ENCODE peak calls at places on chromosomes 4 and X, in nine cellular contexts. R is brain microvascular endothelial cell, I is psoas muscle, W is lower leg skin, K is stomach, S is nephron progenitor cell, C is tibial nerve, P is left ventricle myocardium inferior, O is GM20000. N is an unnamed sample.

GRCh38 chr4:8911311-8912088 is 39.9 kb upstream of the HMX1 start:
- DNase-seq in R (no peak), I (peak), W (peak), K (peak), S (no peak), C (no peak), P (no peak), O (no peak), N (no peak)

GRCh38 chr4:76588268-76588667 is 153.2 kb downstream of the SHROOM3 start:
- DNase-seq in R (no peak), I (no peak), W (no peak), K (no peak), S (peak), C (no peak), P (no peak), O (no peak), N (no peak)

GRCh38 chr4:38166082-38166481 is 205.9 kb downstream of the PTTG2 start:
- DNase-seq in R (no peak), I (no peak), W (no peak), K (no peak), S (no peak), C (no peak), P (no peak), O (no peak), N (no peak)

GRCh38 chr4:150280081-150280950 is 202.1 kb downstream of the DCLK2 start:
- DNase-seq in R (peak), I (no peak), W (no peak), K (no peak), S (no peak), C (no peak), P (no peak), O (no peak), N (peak)

GRCh38 chrX:46573896-46574336 is 351 bp downstream of the CHST7 start:
- DNase-seq in R (peak), I (peak), W (peak), K (peak), S (peak), C (peak), P (peak), O (peak), N (no peak)

GRCh38 chr4:107740950-107741701 is 21.1 kb upstream of the PAPSS1 start:
- DNase-seq in R (peak), I (peak), W (peak), K (no peak), S (peak), C (peak), P (peak), O (no peak), N (no peak)

GRCh38 chrX:41233988-41234387 is 100.0 kb upstream of the DDX3X start:
- DNase-seq in R (no peak), I (no peak), W (no peak), K (no peak), S (no peak), C (no peak), P (no peak), O (no peak), N (no peak)

GRCh38 chrX:40062525-40063193 is 35.1 kb downstream of the BCOR start:
- DNase-seq in R (no peak), I (no peak), W (peak), K (no peak), S (no peak), C (no peak), P (no peak), O (no peak), N (no peak)

GRCh38 chr4:1467581-1468458 is 61.6 kb upstream of the NKX1-1 start:
- DNase-seq in R (no peak), I (no peak), W (peak), K (no peak), S (no peak), C (no peak), P (no peak), O (no peak), N (no peak)

GRCh38 chr4:188975271-188975670 is 836.0 kb downstream of the TRIML1 start:
- DNase-seq in R (no peak), I (no peak), W (no peak), K (no peak), S (no peak), C (no peak), P (no peak), O (no peak), N (no peak)

GRCh38 chr4:101597204-101597603 is 193.3 kb upstream of the BANK1 start:
- DNase-seq in R (no peak), I (no peak), W (no peak), K (no peak), S (no peak), C (no peak), P (no peak), O (peak), N (no peak)

GRCh38 chr4:15428611-15429010 is 778 bp downstream of the C1QTNF7 start:
- DNase-seq in R (no peak), I (no peak), W (peak), K (no peak), S (no peak), C (peak), P (no peak), O (no peak), N (no peak)

GRCh38 chrX:87755493-87755892 is 237.9 kb downstream of the KLHL4 start:
- DNase-seq in R (no peak), I (no peak), W (no peak), K (no peak), S (no peak), C (no peak), P (no peak), O (no peak), N (no peak)

GRCh38 chr4:85953651-85954018 is 406.2 kb downstream of the MAPK10 start:
- DNase-seq in R (peak), I (no peak), W (no peak), K (no peak), S (no peak), C (no peak), P (no peak), O (no peak), N (no peak)

GRCh38 chr4:144595681-144596080 is 50.3 kb upstream of the HHIP start:
- DNase-seq in R (no peak), I (no peak), W (no peak), K (no peak), S (no peak), C (no peak), P (no peak), O (no peak), N (no peak)

GRCh38 chr4:138851626-138852443 is 163.7 kb upstream of the NOCT start:
- DNase-seq in R (no peak), I (no peak), W (no peak), K (no peak), S (no peak), C (no peak), P (no peak), O (no peak), N (no peak)

GRCh38 chr4:48557478-48557877 is 67.4 kb downstream of the ZAR1 start:
- DNase-seq in R (no peak), I (no peak), W (no peak), K (no peak), S (no peak), C (no peak), P (no peak), O (no peak), N (no peak)

GRCh38 chrX:110146521-110146920 is 143.6 kb downstream of the TMEM164 start:
- DNase-seq in R (peak), I (no peak), W (no peak), K (no peak), S (peak), C (peak), P (no peak), O (peak), N (peak)

GRCh38 chr4:27009539-27009938 is 148.9 kb downstream of the STIM2 start:
- DNase-seq in R (no peak), I (no peak), W (no peak), K (no peak), S (no peak), C (no peak), P (no peak), O (no peak), N (peak)

GRCh38 chr4:135411251-135411650 is 1209.7 kb upstream of the PABPC4L start:
- DNase-seq in R (peak), I (no peak), W (no peak), K (no peak), S (no peak), C (no peak), P (no peak), O (no peak), N (no peak)

GRCh38 chrX:10512258-10512657 is 108.1 kb downstream of the MID1 start:
- DNase-seq in R (peak), I (no peak), W (no peak), K (no peak), S (no peak), C (no peak), P (no peak), O (no peak), N (no peak)

GRCh38 chr4:102730968-102731533 is 29.7 kb downstream of the MANBA start:
- DNase-seq in R (no peak), I (no peak), W (no peak), K (no peak), S (no peak), C (no peak), P (no peak), O (no peak), N (no peak)
- TF ChIP-seq CTCF in R (peak), I (no peak), W (no peak), K (no peak), S (no peak), C (no peak), P (peak), O (no peak), N (peak)

DNA sequence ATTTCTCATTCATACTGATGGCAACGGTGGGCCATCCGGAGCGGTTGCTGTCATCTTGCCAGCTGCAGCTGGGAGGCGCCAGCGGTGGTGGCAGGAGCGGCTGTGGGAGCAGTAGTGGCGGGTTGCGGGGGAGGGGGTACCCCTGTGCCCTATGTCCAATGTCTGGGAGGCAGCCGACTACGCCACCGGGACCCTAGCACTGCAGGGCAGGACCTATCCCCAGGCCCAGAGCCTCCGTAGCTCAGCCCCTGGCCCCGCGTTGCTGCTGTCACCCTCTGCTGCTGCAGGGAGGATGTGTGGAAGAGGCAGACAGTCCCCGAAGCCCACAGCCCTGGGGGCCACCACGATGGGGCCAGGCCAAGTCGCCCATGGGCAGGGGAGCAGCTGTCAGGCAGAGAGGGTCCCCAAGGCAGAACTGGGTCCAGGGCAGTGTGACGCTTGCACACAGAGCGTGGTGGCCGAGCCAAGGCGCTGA is 10.0 kb upstream of the SPP1 start:
- DNase-seq in R (no peak), I (no peak), W (no peak), K (no peak), S (no peak), C (no peak), P (no peak), O (no peak), N (no peak)
- TF ChIP-seq CTCF in R (no peak), I (no peak), W (no peak), K (no peak), S (no peak), C (no peak), P (no peak), O (no peak), N (no peak)

DNA sequence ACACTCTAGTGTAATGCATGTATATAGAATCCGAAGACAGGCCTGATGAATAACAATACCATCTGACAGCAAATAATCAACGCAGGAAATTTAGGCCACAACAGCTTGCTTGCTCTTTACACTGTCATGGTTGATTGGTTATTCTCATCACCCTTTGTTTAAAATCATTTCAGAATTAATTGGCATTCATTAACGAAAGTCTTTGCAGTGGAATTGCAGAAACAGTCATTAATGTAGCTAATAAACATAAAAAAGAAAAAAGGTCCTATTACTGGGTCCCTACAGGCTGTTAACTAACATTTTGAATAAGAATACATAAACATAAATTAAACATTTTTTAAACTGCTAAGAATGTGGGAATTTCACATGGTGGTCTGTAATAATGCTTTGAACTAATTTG is 194.9 kb downstream of the AFF2 start:
- DNase-seq in R (no peak), I (no peak), W (no peak), K (no peak), S (no peak), C (no peak), P (no peak), O (no peak), N (no peak)
- TF ChIP-seq CTCF in R (no peak), I (no peak), W (no peak), K (no peak), S (no peak), C (no peak), P (no peak), O (no peak), N (no peak)

GRCh38 chrX:155998761-155999510 is 1.4 kb downstream of the IL9R start:
- DNase-seq in R (no peak), I (no peak), W (peak), K (no peak), S (no peak), C (no peak), P (no peak), O (no peak), N (no peak)
- TF ChIP-seq CTCF in R (no peak), I (no peak), W (no peak), K (no peak), S (no peak), C (no peak), P (no peak), O (no peak), N (no peak)

GRCh38 chr4:7270121-7270520 is 77.8 kb downstream of the SORCS2 start:
- DNase-seq in R (no peak), I (no peak), W (no peak), K (no peak), S (no peak), C (no peak), P (no peak), O (no peak), N (no peak)
- TF ChIP-seq CTCF in R (no peak), I (no peak), W (no peak), K (no peak), S (no peak), C (no peak), P (no peak), O (no peak), N (no peak)

DNA sequence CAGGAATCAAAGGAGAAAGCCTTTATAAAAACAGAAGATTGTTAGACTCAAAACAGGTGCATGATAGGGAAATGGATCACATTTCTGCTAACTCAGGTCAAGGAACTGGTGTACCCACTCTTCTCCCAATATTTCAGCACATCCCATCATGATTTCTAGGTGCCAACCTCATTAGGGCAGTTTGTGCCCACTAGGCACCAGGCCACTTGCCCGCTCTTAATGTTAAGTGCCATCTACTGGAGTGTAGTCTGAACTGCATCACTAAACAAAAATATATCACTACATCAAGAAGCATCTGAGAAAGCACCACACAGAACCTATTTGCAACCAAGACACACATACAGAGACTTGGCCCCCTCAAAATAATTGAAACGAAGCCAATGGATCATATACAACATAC is 140.4 kb upstream of the GRID2 start:
- DNase-seq in R (no peak), I (no peak), W (no peak), K (no peak), S (no peak), C (no peak), P (no peak), O (no peak), N (no peak)
- TF ChIP-seq CTCF in R (peak), I (no peak), W (no peak), K (no peak), S (no peak), C (no peak), P (no peak), O (no peak), N (no peak)